ENCODE peak calls at places on chromosomes 5 and 9, in ten cellular contexts. Z is amygdala, K is activated T-cell treated with anti-CD3 and anti-CD28 coated beads for 1 hour, E is MM.1S, V is iPS DF 6.9, W is Daoy, I is A172, D is fibroblast of mammary gland, N is iPS-NIHi11, R is GM20000. S is an unnamed sample.

GRCh38 chr5:90421136-90421535 is 11.6 kb upstream of the CETN3 start:
- DNase-seq in Z (no peak), K (no peak), E (no peak), V (peak; percentile 20), W (no peak), I (peak; percentile 5), D (peak; percentile 6), N (peak; percentile 49), R (peak; percentile 7), S (no peak)

GRCh38 chr5:141914154-141914743 is 9.4 kb upstream of the DELE1 start:
- DNase-seq in Z (peak; percentile 17), K (peak; percentile 4), E (peak; percentile 82), V (no peak), W (peak; percentile 20), I (no peak), D (no peak), N (peak; percentile 77), R (peak; percentile 62), S (peak; percentile 25)

GRCh38 chr9:4327504-4328191 is 27.8 kb upstream of the GLIS3 start:
- DNase-seq in Z (no peak), K (no peak), E (no peak), V (no peak), W (peak; percentile 70), I (peak; percentile 27), D (peak; percentile 95), N (no peak), R (no peak), S (no peak)

GRCh38 chr5:132479073-132479811 is 11.3 kb downstream of the IRF1 start:
- DNase-seq in Z (no peak), K (no peak), E (no peak), V (no peak), W (peak; percentile 7), I (no peak), D (no peak), N (no peak), R (no peak), S (no peak)

GRCh38 chr5:116237917-116238502 is 153.2 kb downstream of the COMMD10 start:
- DNase-seq in Z (no peak), K (no peak), E (no peak), V (no peak), W (peak; percentile 2), I (no peak), D (peak; percentile 27), N (no peak), R (no peak), S (no peak)

GRCh38 chr9:127739614-127740322 is 4.7 kb upstream of the TOR2A start:
- DNase-seq in Z (no peak), K (no peak), E (no peak), V (no peak), W (no peak), I (no peak), D (peak; percentile 47), N (no peak), R (no peak), S (no peak)

GRCh38 chr9:104280216-104280585 is 186.1 kb downstream of the SMC2 start:
- DNase-seq in Z (no peak), K (no peak), E (no peak), V (no peak), W (peak; percentile 7), I (peak; percentile 70), D (no peak), N (no peak), R (no peak), S (no peak)

GRCh38 chr9:120787906-120788305 is 5.3 kb downstream of the FBXW2 start:
- DNase-seq in Z (no peak), K (no peak), E (no peak), V (no peak), W (no peak), I (no peak), D (no peak), N (no peak), R (no peak), S (no peak)

GRCh38 chr5:67401166-67401565 is 204.6 kb upstream of the CD180 start:
- DNase-seq in Z (no peak), K (no peak), E (no peak), V (no peak), W (no peak), I (no peak), D (no peak), N (no peak), R (no peak), S (no peak)

GRCh38 chr5:7094626-7095025 is 301.3 kb upstream of the ADCY2 start:
- DNase-seq in Z (no peak), K (no peak), E (peak; percentile 49), V (peak; percentile 43), W (peak; percentile 27), I (peak; percentile 8), D (no peak), N (peak; percentile 59), R (no peak), S (no peak)

GRCh38 chr5:39587675-39588074 is 162.9 kb upstream of the DAB2 start:
- DNase-seq in Z (no peak), K (no peak), E (no peak), V (no peak), W (no peak), I (no peak), D (no peak), N (no peak), R (no peak), S (no peak)

GRCh38 chr9:37984278-37984671 is 80.3 kb upstream of the SLC25A51 start:
- DNase-seq in Z (no peak), K (no peak), E (no peak), V (no peak), W (no peak), I (no peak), D (no peak), N (no peak), R (no peak), S (no peak)

GRCh38 chr5:150034677-150035076 is 34.1 kb downstream of the HMGXB3 start:
- DNase-seq in Z (no peak), K (no peak), E (no peak), V (no peak), W (peak; percentile 77), I (peak; percentile 52), D (peak; percentile 99), N (no peak), R (no peak), S (no peak)

GRCh38 chr5:77791356-77791755 is 15.2 kb upstream of the TBCA start:
- DNase-seq in Z (no peak), K (no peak), E (no peak), V (no peak), W (no peak), I (no peak), D (no peak), N (no peak), R (no peak), S (no peak)

GRCh38 chr5:7852542-7852941 is 1.6 kb upstream of the CFAP90 start:
- DNase-seq in Z (no peak), K (no peak), E (no peak), V (no peak), W (no peak), I (no peak), D (peak; percentile 44), N (no peak), R (no peak), S (no peak)

GRCh38 chr9:137905740-137906139 is 28.2 kb downstream of the CACNA1B start:
- DNase-seq in Z (no peak), K (no peak), E (no peak), V (no peak), W (no peak), I (no peak), D (no peak), N (no peak), R (no peak), S (no peak)

GRCh38 chr9:92712767-92713166 is 42.8 kb upstream of the IPPK start:
- DNase-seq in Z (no peak), K (no peak), E (no peak), V (no peak), W (no peak), I (no peak), D (no peak), N (no peak), R (peak; percentile 7), S (no peak)

GRCh38 chr9:89080193-89080592 is 88.9 kb downstream of the S1PR3 start:
- DNase-seq in Z (no peak), K (no peak), E (no peak), V (no peak), W (no peak), I (no peak), D (peak; percentile 83), N (no peak), R (no peak), S (no peak)

GRCh38 chr5:113095831-113096230 is 119.2 kb downstream of the DCP2 start:
- DNase-seq in Z (no peak), K (no peak), E (no peak), V (no peak), W (no peak), I (no peak), D (no peak), N (no peak), R (no peak), S (no peak)

GRCh38 chr9:82127993-82128710 is 139.6 kb downstream of the SPATA31D1 start:
- DNase-seq in Z (no peak), K (no peak), E (peak; percentile 87), V (no peak), W (no peak), I (no peak), D (no peak), N (no peak), R (peak; percentile 25), S (no peak)

GRCh38 chr5:50463047-50463446 is 22.0 kb upstream of the EMB start:
- DNase-seq in Z (no peak), K (no peak), E (no peak), V (no peak), W (no peak), I (no peak), D (no peak), N (no peak), R (no peak), S (no peak)

GRCh38 chr9:124346347-124347163 is 68.7 kb downstream of the PSMB7 start:
- DNase-seq in Z (no peak), K (no peak), E (no peak), V (no peak), W (no peak), I (no peak), D (no peak), N (no peak), R (no peak), S (no peak)

GRCh38 chr5:9125852-9126251 is 420.0 kb downstream of the SEMA5A start:
- DNase-seq in Z (no peak), K (no peak), E (no peak), V (no peak), W (no peak), I (no peak), D (no peak), N (no peak), R (peak; percentile 46), S (no peak)

GRCh38 chr5:96994493-96994892 is 58.6 kb downstream of the LNPEP start:
- DNase-seq in Z (no peak), K (no peak), E (no peak), V (no peak), W (no peak), I (no peak), D (no peak), N (no peak), R (no peak), S (no peak)

GRCh38 chr5:43602456-43602817 is 543 bp upstream of the NNT start:
- DNase-seq in Z (no peak), K (peak; percentile 2), E (peak; percentile 52), V (no peak), W (peak; percentile 49), I (peak; percentile 56), D (peak; percentile 52), N (peak; percentile 45), R (peak; percentile 32), S (peak; percentile 4)

GRCh38 chr5:168969341-168969863 is 331.5 kb downstream of the SLIT3 start:
- DNase-seq in Z (no peak), K (no peak), E (no peak), V (no peak), W (no peak), I (no peak), D (no peak), N (no peak), R (no peak), S (no peak)

GRCh38 chr5:65873181-65873580 is 53.2 kb upstream of the ERBIN start:
- DNase-seq in Z (no peak), K (no peak), E (no peak), V (no peak), W (peak; percentile 57), I (peak; percentile 77), D (peak; percentile 70), N (no peak), R (no peak), S (no peak)

GRCh38 chr5:120155873-120156272 is 308.2 kb upstream of the PRR16 start:
- DNase-seq in Z (no peak), K (no peak), E (no peak), V (no peak), W (no peak), I (no peak), D (no peak), N (no peak), R (no peak), S (no peak)